ENCODE peak calls at places on chromosomes 1 and 21, in six cellular contexts. One of them, this sample, is unnamed. For H3K4me1, the result is how much of the 10 kb centered on the place peaks cover.

GRCh38 chr1:168202941-168203654 is 22.7 kb upstream of the SFT2D2 start:
- DNase-seq in thoracic aorta: no peak
- DNase-seq in CD8-positive, alpha-beta memory T cell: no peak
- DNase-seq in mucosa of descending colon: no peak
- DNase-seq in colonic mucosa: no peak
- DNase-seq in ovary: no peak
- DNase-seq in this sample: no peak

GRCh38 chr1:241401156-241401555 is 44.2 kb upstream of the RGS7 start:
- DNase-seq in thoracic aorta: no peak
- DNase-seq in colonic mucosa: no peak
- DNase-seq in ovary: no peak
- DNase-seq in CD8-positive, alpha-beta memory T cell: no peak
- DNase-seq in mucosa of descending colon: no peak
- DNase-seq in this sample: no peak

GRCh38 chr1:17205652-17206051 is 724 bp downstream of the PADI1 start:
- DNase-seq in thoracic aorta: no peak
- DNase-seq in mucosa of descending colon: no peak
- DNase-seq in CD8-positive, alpha-beta memory T cell: no peak
- DNase-seq in colonic mucosa: no peak
- DNase-seq in ovary: no peak
- DNase-seq in this sample: no peak

GRCh38 chr1:234656070-234656875 is 46.3 kb upstream of the IRF2BP2 start:
- DNase-seq in mucosa of descending colon: no peak
- DNase-seq in CD8-positive, alpha-beta memory T cell: no peak
- DNase-seq in colonic mucosa: peak
- DNase-seq in thoracic aorta: no peak
- DNase-seq in ovary: no peak
- DNase-seq in this sample: no peak

GRCh38 chr1:107879338-107879737 is 85.6 kb downstream of the VAV3 start:
- DNase-seq in CD8-positive, alpha-beta memory T cell: no peak
- DNase-seq in ovary: no peak
- DNase-seq in colonic mucosa: no peak
- DNase-seq in mucosa of descending colon: no peak
- DNase-seq in thoracic aorta: no peak
- DNase-seq in this sample: no peak

GRCh38 chr1:56473582-56474270 is 105.6 kb downstream of the PLPP3 start:
- DNase-seq in colonic mucosa: no peak
- DNase-seq in ovary: no peak
- DNase-seq in mucosa of descending colon: no peak
- DNase-seq in CD8-positive, alpha-beta memory T cell: no peak
- DNase-seq in thoracic aorta: no peak
- DNase-seq in this sample: no peak

GRCh38 chr1:8230284-8230605 is 87.7 kb upstream of the SLC45A1 start:
- DNase-seq in mucosa of descending colon: no peak
- DNase-seq in thoracic aorta: no peak
- DNase-seq in colonic mucosa: no peak
- DNase-seq in CD8-positive, alpha-beta memory T cell: no peak
- DNase-seq in ovary: no peak
- DNase-seq in this sample: no peak

GRCh38 chr1:12276225-12276624 is 46.4 kb downstream of the VPS13D start:
- DNase-seq in colonic mucosa: no peak
- DNase-seq in ovary: no peak
- DNase-seq in CD8-positive, alpha-beta memory T cell: no peak
- DNase-seq in thoracic aorta: no peak
- DNase-seq in mucosa of descending colon: no peak
- DNase-seq in this sample: no peak

GRCh38 chr1:223776826-223777454 is 64.6 kb downstream of the CAPN2 start:
- DNase-seq in CD8-positive, alpha-beta memory T cell: no peak
- DNase-seq in mucosa of descending colon: no peak
- DNase-seq in ovary: no peak
- DNase-seq in thoracic aorta: no peak
- DNase-seq in colonic mucosa: peak
- DNase-seq in this sample: no peak

GRCh38 chr1:2187619-2188018 is 7.0 kb downstream of the FAAP20 start:
- DNase-seq in colonic mucosa: no peak
- DNase-seq in thoracic aorta: no peak
- DNase-seq in mucosa of descending colon: no peak
- DNase-seq in CD8-positive, alpha-beta memory T cell: no peak
- DNase-seq in ovary: no peak
- DNase-seq in this sample: no peak

GRCh38 chr1:44542415-44543063 is 131.7 kb downstream of the TMEM53 start:
- DNase-seq in CD8-positive, alpha-beta memory T cell: no peak
- DNase-seq in ovary: no peak
- DNase-seq in thoracic aorta: no peak
- DNase-seq in colonic mucosa: no peak
- DNase-seq in mucosa of descending colon: no peak
- DNase-seq in this sample: no peak

GRCh38 chr1:225412803-225413338 is 15.0 kb downstream of the LBR start:
- DNase-seq in mucosa of descending colon: no peak
- DNase-seq in colonic mucosa: no peak
- DNase-seq in CD8-positive, alpha-beta memory T cell: no peak
- DNase-seq in ovary: no peak
- DNase-seq in thoracic aorta: no peak
- DNase-seq in this sample: peak

GRCh38 chr1:51313961-51314777 is 16.2 kb downstream of the TTC39A start:
- DNase-seq in thoracic aorta: no peak
- DNase-seq in mucosa of descending colon: peak
- DNase-seq in ovary: no peak
- DNase-seq in CD8-positive, alpha-beta memory T cell: no peak
- DNase-seq in colonic mucosa: peak
- DNase-seq in this sample: no peak

GRCh38 chr21:42704861-42705260 is 51.4 kb downstream of the PDE9A start:
- DNase-seq in mucosa of descending colon: no peak
- DNase-seq in CD8-positive, alpha-beta memory T cell: no peak
- DNase-seq in thoracic aorta: no peak
- DNase-seq in ovary: no peak
- DNase-seq in colonic mucosa: no peak
- DNase-seq in this sample: no peak

GRCh38 chr1:201191723-201192477 is 1.3 kb downstream of the IGFN1 start:
- DNase-seq in thoracic aorta: no peak
- DNase-seq in mucosa of descending colon: no peak
- DNase-seq in ovary: no peak
- DNase-seq in colonic mucosa: no peak
- DNase-seq in CD8-positive, alpha-beta memory T cell: no peak
- DNase-seq in this sample: no peak

GRCh38 chr1:6329851-6330250 is 63.7 kb downstream of the ACOT7 start:
- DNase-seq in ovary: no peak
- DNase-seq in mucosa of descending colon: no peak
- DNase-seq in colonic mucosa: no peak
- DNase-seq in CD8-positive, alpha-beta memory T cell: no peak
- DNase-seq in thoracic aorta: no peak
- DNase-seq in this sample: no peak

GRCh38 chr1:203072002-203072607 is 13.7 kb downstream of the MYOG start:
- DNase-seq in colonic mucosa: no peak
- DNase-seq in ovary: no peak
- DNase-seq in thoracic aorta: no peak
- DNase-seq in CD8-positive, alpha-beta memory T cell: no peak
- DNase-seq in mucosa of descending colon: no peak
- DNase-seq in this sample: no peak

GRCh38 chr1:114462341-114462740 is 48.7 kb downstream of the TRIM33 start:
- DNase-seq in thoracic aorta: no peak
- DNase-seq in colonic mucosa: no peak
- DNase-seq in mucosa of descending colon: no peak
- DNase-seq in ovary: no peak
- DNase-seq in CD8-positive, alpha-beta memory T cell: no peak
- DNase-seq in this sample: no peak

GRCh38 chr1:156111355-156111962 is 3.1 kb upstream of the LMNA start:
- DNase-seq in mucosa of descending colon: no peak
- DNase-seq in CD8-positive, alpha-beta memory T cell: no peak
- DNase-seq in colonic mucosa: no peak
- DNase-seq in thoracic aorta: no peak
- DNase-seq in ovary: no peak
- DNase-seq in this sample: no peak

GRCh38 chr1:156110252-156110651 is 4.3 kb upstream of the LMNA start:
- DNase-seq in mucosa of descending colon: no peak
- DNase-seq in thoracic aorta: no peak
- DNase-seq in ovary: no peak
- DNase-seq in colonic mucosa: no peak
- DNase-seq in CD8-positive, alpha-beta memory T cell: no peak
- DNase-seq in this sample: no peak

GRCh38 chr1:156113263-156114004 is 1.1 kb upstream of the LMNA start:
- DNase-seq in colonic mucosa: peak
- DNase-seq in ovary: no peak
- DNase-seq in thoracic aorta: no peak
- DNase-seq in mucosa of descending colon: no peak
- DNase-seq in CD8-positive, alpha-beta memory T cell: no peak
- DNase-seq in this sample: no peak

GRCh38 chr1:156114101-156114918 is at the start of gene LMNA:
- DNase-seq in CD8-positive, alpha-beta memory T cell: peak
- DNase-seq in thoracic aorta: peak
- DNase-seq in colonic mucosa: peak
- DNase-seq in mucosa of descending colon: peak
- DNase-seq in ovary: peak
- DNase-seq in this sample: peak

GRCh38 chr1:156112276-156113137 is 2.0 kb upstream of the LMNA start:
- DNase-seq in mucosa of descending colon: no peak
- DNase-seq in ovary: no peak
- DNase-seq in CD8-positive, alpha-beta memory T cell: no peak
- DNase-seq in thoracic aorta: no peak
- DNase-seq in colonic mucosa: peak
- DNase-seq in this sample: no peak
- H3K4me1 ChIP-seq in mucosa of descending colon: under half
- H3K4me1 ChIP-seq in ovary: under half
- H3K4me1 ChIP-seq in CD8-positive, alpha-beta memory T cell: under half
- H3K4me1 ChIP-seq in thoracic aorta: under half
- H3K4me1 ChIP-seq in colonic mucosa: under half
- H3K4me1 ChIP-seq in this sample: under half

DNA sequence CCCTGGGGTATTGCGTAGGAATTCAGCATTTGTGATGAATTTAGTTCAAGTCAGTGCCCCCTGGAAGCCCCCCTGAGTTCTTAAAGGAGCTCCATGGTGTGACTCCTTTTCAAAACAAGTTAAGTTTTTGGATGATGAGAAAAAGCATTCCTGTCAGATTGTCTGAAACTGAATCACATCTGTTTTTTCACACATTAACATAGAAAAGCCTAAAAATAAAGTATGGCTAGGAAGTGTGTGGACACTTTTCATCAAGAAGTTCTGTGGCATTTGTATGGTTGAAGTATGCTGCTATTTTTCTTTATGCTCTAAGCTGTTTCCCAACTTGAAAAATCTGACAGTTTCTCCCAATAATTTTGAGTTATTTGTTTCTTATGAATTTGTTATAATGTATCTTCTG is 33.7 kb downstream of the PRDM2 start:
- DNase-seq in ovary: no peak
- DNase-seq in mucosa of descending colon: no peak
- DNase-seq in colonic mucosa: no peak
- DNase-seq in thoracic aorta: no peak
- DNase-seq in CD8-positive, alpha-beta memory T cell: no peak
- DNase-seq in this sample: no peak
- H3K4me3 ChIP-seq in ovary: no peak
- H3K4me3 ChIP-seq in mucosa of descending colon: no peak
- H3K4me3 ChIP-seq in colonic mucosa: no peak
- H3K4me3 ChIP-seq in thoracic aorta: peak
- H3K4me3 ChIP-seq in CD8-positive, alpha-beta memory T cell: peak
- H3K4me3 ChIP-seq in this sample: no peak

GRCh38 chr1:25695066-25695990 is 78.7 kb downstream of the MAN1C1 start:
- DNase-seq in CD8-positive, alpha-beta memory T cell: no peak
- DNase-seq in mucosa of descending colon: peak
- DNase-seq in ovary: peak
- DNase-seq in colonic mucosa: peak
- DNase-seq in thoracic aorta: peak
- DNase-seq in this sample: peak

GRCh38 chr1:25695991-25696330 is 79.4 kb downstream of the MAN1C1 start:
- DNase-seq in colonic mucosa: no peak
- DNase-seq in ovary: no peak
- DNase-seq in CD8-positive, alpha-beta memory T cell: no peak
- DNase-seq in mucosa of descending colon: no peak
- DNase-seq in thoracic aorta: peak
- DNase-seq in this sample: no peak

GRCh38 chr1:25694591-25695007 is 78.0 kb downstream of the MAN1C1 start:
- DNase-seq in ovary: no peak
- DNase-seq in mucosa of descending colon: no peak
- DNase-seq in CD8-positive, alpha-beta memory T cell: no peak
- DNase-seq in colonic mucosa: no peak
- DNase-seq in thoracic aorta: no peak
- DNase-seq in this sample: no peak

GRCh38 chr1:25692560-25692959 is 76.0 kb downstream of the MAN1C1 start:
- DNase-seq in thoracic aorta: no peak
- DNase-seq in ovary: no peak
- DNase-seq in CD8-positive, alpha-beta memory T cell: no peak
- DNase-seq in colonic mucosa: no peak
- DNase-seq in mucosa of descending colon: no peak
- DNase-seq in this sample: peak

DNA sequence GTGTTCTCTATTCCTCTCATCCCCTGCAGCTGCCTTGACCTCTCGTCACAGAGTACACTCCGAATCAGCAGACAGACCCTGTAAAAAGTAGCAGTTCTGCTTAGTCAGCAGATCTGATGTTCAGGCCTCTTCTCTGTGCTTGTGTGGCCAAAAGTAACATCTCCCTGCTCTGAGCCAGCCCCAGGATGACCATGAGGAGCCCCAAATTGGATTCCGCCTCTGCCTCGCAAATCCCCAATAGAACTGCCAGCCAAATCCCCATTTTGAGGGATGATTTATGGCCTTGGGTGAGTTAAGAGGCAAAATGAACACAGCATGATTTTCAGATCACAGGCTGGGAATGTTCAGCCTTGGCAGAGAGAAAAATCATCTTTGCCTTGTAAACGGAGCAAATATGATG is 77.6 kb downstream of the MAN1C1 start:
- DNase-seq in ovary: peak
- DNase-seq in mucosa of descending colon: no peak
- DNase-seq in colonic mucosa: peak
- DNase-seq in thoracic aorta: peak
- DNase-seq in CD8-positive, alpha-beta memory T cell: no peak
- DNase-seq in this sample: no peak
- H3K4me1 ChIP-seq in ovary: under half
- H3K4me1 ChIP-seq in mucosa of descending colon: under half
- H3K4me1 ChIP-seq in colonic mucosa: under half
- H3K4me1 ChIP-seq in thoracic aorta: half or more
- H3K4me1 ChIP-seq in CD8-positive, alpha-beta memory T cell: under half
- H3K4me1 ChIP-seq in this sample: under half

GRCh38 chr1:88984553-88984945 is 7.9 kb downstream of the KYAT3 start:
- DNase-seq in mucosa of descending colon: no peak
- DNase-seq in colonic mucosa: no peak
- DNase-seq in ovary: no peak
- DNase-seq in thoracic aorta: no peak
- DNase-seq in CD8-positive, alpha-beta memory T cell: no peak
- DNase-seq in this sample: no peak

GRCh38 chr1:88985033-88985432 is 7.4 kb downstream of the KYAT3 start:
- DNase-seq in CD8-positive, alpha-beta memory T cell: no peak
- DNase-seq in colonic mucosa: peak
- DNase-seq in mucosa of descending colon: no peak
- DNase-seq in thoracic aorta: no peak
- DNase-seq in ovary: peak
- DNase-seq in this sample: no peak

GRCh38 chr1:88985692-88986091 is 6.7 kb downstream of the KYAT3 start:
- DNase-seq in ovary: no peak
- DNase-seq in CD8-positive, alpha-beta memory T cell: no peak
- DNase-seq in thoracic aorta: no peak
- DNase-seq in colonic mucosa: no peak
- DNase-seq in mucosa of descending colon: no peak
- DNase-seq in this sample: no peak

DNA sequence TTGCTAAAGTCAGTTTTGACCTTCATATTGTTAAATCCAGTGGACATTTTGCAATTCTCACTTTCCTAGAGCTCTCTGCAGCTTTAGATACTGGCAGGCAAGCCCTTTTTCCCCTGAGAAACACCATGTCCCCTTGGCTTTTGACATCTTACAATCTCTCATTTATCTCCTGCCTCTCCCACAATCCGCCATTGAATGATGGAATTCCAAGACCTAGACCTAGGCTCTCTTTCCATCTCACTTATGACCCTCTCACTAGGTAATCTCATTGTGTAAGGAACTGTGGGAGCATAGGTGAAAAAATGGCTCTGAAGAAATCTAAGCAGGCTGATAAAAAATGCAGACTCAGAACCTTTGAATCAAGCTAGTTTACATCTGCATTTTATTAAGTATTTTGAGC is 2.0 kb downstream of the KYAT3 start:
- DNase-seq in ovary: no peak
- DNase-seq in CD8-positive, alpha-beta memory T cell: no peak
- DNase-seq in colonic mucosa: no peak
- DNase-seq in mucosa of descending colon: no peak
- DNase-seq in thoracic aorta: no peak
- DNase-seq in this sample: no peak
- H3K4me3 ChIP-seq in ovary: no peak
- H3K4me3 ChIP-seq in CD8-positive, alpha-beta memory T cell: no peak
- H3K4me3 ChIP-seq in colonic mucosa: no peak
- H3K4me3 ChIP-seq in mucosa of descending colon: no peak
- H3K4me3 ChIP-seq in thoracic aorta: no peak
- H3K4me3 ChIP-seq in this sample: no peak